ENCODE peak calls at places on chromosome 21, in seven cellular contexts. G is H54; Z is effector memory CD8-positive, alpha-beta T cell; V is MCF 10A; A is NCI-H510A treated with DMSO at 0.1 percent for 48 hours; D is activated CD8-positive, alpha-beta memory T cell treated with anti-CD3 and anti-CD28 coated beads for 24 hours; R is fibroblast of gingiva. T is an unnamed sample.

GRCh38 chr21:35234725-35235124 is 185.6 kb upstream of the RUNX1 start:
- DNase-seq in Z (no peak), D (no peak), G (no peak), V (no peak), R (peak; percentile 30), A (no peak), T (no peak)

GRCh38 chr21:37155216-37155615 is 82.2 kb downstream of the TTC3 start:
- DNase-seq in D (no peak), V (no peak), R (no peak), A (no peak), Z (no peak), G (no peak), T (no peak)

GRCh38 chr21:40416572-40416971 is 430.4 kb downstream of the DSCAM start:
- DNase-seq in A (no peak), G (no peak), Z (no peak), V (no peak), D (no peak), R (no peak), T (no peak)

GRCh38 chr21:45418301-45419071 is 13.5 kb downstream of the COL18A1 start:
- DNase-seq in V (no peak), R (no peak), D (no peak), A (no peak), G (no peak), Z (no peak), T (no peak)

GRCh38 chr21:44353200-44353970 is at the start of gene TRPM2:
- DNase-seq in D (peak; percentile 84), R (peak; percentile 33), G (no peak), A (peak; percentile 12), V (peak; percentile 37), Z (no peak), T (no peak)

GRCh38 chr21:35249636-35250035 is 200.5 kb upstream of the RUNX1 start:
- DNase-seq in Z (no peak), R (no peak), D (no peak), G (no peak), A (peak; percentile 64), V (no peak), T (no peak)

GRCh38 chr21:33374080-33374873 is 28.9 kb upstream of the IFNGR2 start:
- DNase-seq in D (no peak), A (no peak), G (no peak), R (peak; percentile 67), V (peak; percentile 72), Z (peak; percentile 26), T (no peak)

GRCh38 chr21:46196733-46197132 is 12.5 kb upstream of the SPATC1L start:
- DNase-seq in Z (no peak), D (peak; percentile 37), V (no peak), A (no peak), G (no peak), R (no peak), T (no peak)

GRCh38 chr21:41678944-41679343 is 87.9 kb downstream of the RIPK4 start:
- DNase-seq in G (peak; percentile 98), R (peak; percentile 87), A (peak; percentile 95), Z (no peak), D (no peak), V (peak; percentile 100), T (peak; percentile 93)

GRCh38 chr21:34661848-34662247 is 6.9 kb upstream of the CLIC6 start:
- DNase-seq in A (no peak), V (no peak), G (no peak), Z (no peak), R (no peak), D (no peak), T (no peak)

GRCh38 chr21:35051287-35051818 is 2.3 kb upstream of the RUNX1 start:
- DNase-seq in V (peak; percentile 95), A (peak; percentile 73), Z (peak; percentile 85), G (peak; percentile 66), R (peak; percentile 98), D (peak; percentile 89), T (peak; percentile 59)

GRCh38 chr21:31158789-31159581 is 120.7 kb upstream of the KRTAP19-8 start:
- DNase-seq in G (no peak), Z (no peak), D (no peak), A (no peak), V (no peak), R (no peak), T (no peak)

GRCh38 chr21:33562389-33562788 is 19.6 kb downstream of the SON start:
- DNase-seq in V (no peak), G (no peak), D (no peak), A (no peak), Z (no peak), R (no peak), T (no peak)

GRCh38 chr21:32817206-32817605 is 45.7 kb upstream of the PAXBP1 start:
- DNase-seq in V (no peak), Z (no peak), R (no peak), G (no peak), D (no peak), A (no peak), T (peak; percentile 10)

GRCh38 chr21:42182713-42183371 is 36.1 kb upstream of the ABCG1 start:
- DNase-seq in A (no peak), Z (no peak), R (no peak), G (no peak), D (no peak), V (no peak), T (no peak)

GRCh38 chr21:29078884-29079765 is 5.7 kb upstream of the CCT8 start:
- DNase-seq in G (no peak), D (peak; percentile 67), A (no peak), Z (no peak), R (no peak), V (no peak), T (no peak)

GRCh38 chr21:16425297-16425696 is 695.5 kb downstream of the USP25 start:
- DNase-seq in V (no peak), R (no peak), A (no peak), D (no peak), Z (no peak), G (no peak), T (no peak)

GRCh38 chr21:46425566-46425965 is 33.1 kb upstream of the DIP2A start:
- DNase-seq in Z (peak; percentile 80), V (no peak), D (peak; percentile 79), A (peak; percentile 67), R (no peak), G (no peak), T (no peak)

GRCh38 chr21:37700641-37701202 is 215.5 kb downstream of the KCNJ6 start:
- DNase-seq in R (peak; percentile 58), Z (no peak), V (peak; percentile 88), A (peak; percentile 94), G (peak; percentile 89), D (no peak), T (peak; percentile 38)

GRCh38 chr21:45528028-45528705 is 14.1 kb downstream of the SLC19A1 start:
- DNase-seq in G (no peak), A (no peak), V (no peak), R (no peak), D (peak; percentile 40), Z (no peak), T (no peak)

GRCh38 chr21:39004776-39005605 is 178.3 kb downstream of the PSMG1 start:
- DNase-seq in G (no peak), D (no peak), Z (no peak), A (no peak), V (no peak), R (peak; percentile 50), T (no peak)

GRCh38 chr21:20306836-20307235 is 691.4 kb upstream of the NCAM2 start:
- DNase-seq in Z (no peak), V (no peak), D (no peak), G (no peak), A (no peak), R (no peak), T (no peak)

GRCh38 chr21:45154511-45155508 is 80.4 kb downstream of the ADARB1 start:
- DNase-seq in R (peak; percentile 27), D (peak; percentile 59), V (peak; percentile 29), Z (peak; percentile 15), G (peak; percentile 75), A (no peak), T (no peak)

GRCh38 chr21:34668803-34669148 is at the start of gene CLIC6:
- DNase-seq in Z (no peak), D (no peak), V (no peak), G (no peak), R (no peak), A (no peak), T (no peak)

GRCh38 chr21:35378881-35379280 is 329.8 kb upstream of the RUNX1 start:
- DNase-seq in R (no peak), D (no peak), G (no peak), Z (no peak), A (no peak), V (no peak), T (no peak)

GRCh38 chr21:17436626-17437111 is 76.2 kb upstream of the CXADR start:
- DNase-seq in D (no peak), Z (no peak), G (no peak), V (no peak), A (no peak), R (no peak), T (no peak)

GRCh38 chr21:46111193-46111571 is 13.3 kb downstream of the COL6A2 start:
- DNase-seq in G (no peak), A (no peak), R (no peak), D (peak; percentile 47), V (no peak), Z (no peak), T (no peak)